ENCODE peak calls at places on chromosomes 16 and 17, in ten cellular contexts. F is endothelial cell, L is NCI-H446 treated with DMSO at 0.1 percent for 48 hours, Z is NT2/D1, U is osteoblast, Y is A549, X is GM03348, M is T-cell, W is tibial artery, O is left kidney. I is an unnamed sample.

GRCh38 chr16:56993204-56993603 is 3.8 kb downstream of the NLRC5 start:
- DNase-seq in O (no peak), Y (no peak), M (no peak), U (no peak), L (no peak), F (no peak), X (no peak), W (no peak), Z (no peak), I (no peak)

GRCh38 chr16:55443434-55443833 is 35.6 kb upstream of the MMP2 start:
- DNase-seq in O (no peak), X (no peak), U (no peak), L (no peak), F (no peak), Z (no peak), Y (no peak), M (no peak), W (no peak), I (no peak)

GRCh38 chr17:35804658-35805192 is 4.6 kb upstream of the TAF15 start:
- DNase-seq in O (peak; percentile 91), F (peak; percentile 55), L (peak; percentile 85), M (no peak), X (peak; percentile 92), Y (peak; percentile 98), U (peak; percentile 98), W (no peak), Z (peak; percentile 68), I (peak; percentile 12)

GRCh38 chr16:17151335-17151734 is 319.4 kb downstream of the XYLT1 start:
- DNase-seq in F (no peak), W (no peak), U (no peak), X (no peak), L (no peak), Y (no peak), M (no peak), O (no peak), Z (no peak), I (no peak)

GRCh38 chr17:28193241-28193640 is 125.8 kb upstream of the TMEM97 start:
- DNase-seq in M (no peak), F (no peak), Z (no peak), O (no peak), L (no peak), W (peak; percentile 69), Y (no peak), U (no peak), X (no peak), I (no peak)

GRCh38 chr16:17519041-17519440 is 48.3 kb upstream of the XYLT1 start:
- DNase-seq in U (no peak), X (peak; percentile 27), Y (no peak), Z (no peak), F (no peak), W (no peak), O (no peak), M (no peak), L (no peak), I (no peak)

GRCh38 chr17:76427457-76428231 is 25.3 kb downstream of the UBE2O start:
- DNase-seq in F (no peak), W (peak; percentile 53), M (no peak), Z (no peak), O (no peak), U (no peak), L (no peak), Y (no peak), X (no peak), I (no peak)

GRCh38 chr16:79618712-79619050 is 18.1 kb upstream of the MAF start:
- DNase-seq in U (no peak), W (no peak), L (no peak), M (no peak), X (no peak), Z (no peak), F (no peak), Y (no peak), O (no peak), I (no peak)

GRCh38 chr16:10078541-10078949 is 103.7 kb downstream of the GRIN2A start:
- DNase-seq in F (peak; percentile 5), U (no peak), X (no peak), W (no peak), O (peak; percentile 54), Z (peak; percentile 63), Y (no peak), M (no peak), L (no peak), I (no peak)

GRCh38 chr16:8044796-8045195 is 545.5 kb downstream of the TMEM114 start:
- DNase-seq in L (no peak), Y (no peak), X (no peak), U (no peak), W (no peak), O (no peak), Z (no peak), M (no peak), F (no peak), I (no peak)

GRCh38 chr16:72807287-72807686 is 240.6 kb downstream of the ZFHX3 start:
- DNase-seq in O (no peak), M (no peak), W (no peak), F (no peak), Z (no peak), X (no peak), L (no peak), Y (no peak), U (no peak), I (no peak)

GRCh38 chr17:81694810-81695209 is 8.4 kb upstream of the MRPL12 start:
- DNase-seq in Z (no peak), L (no peak), W (no peak), Y (no peak), U (no peak), O (no peak), F (no peak), X (no peak), M (no peak), I (no peak)

GRCh38 chr16:66905633-66906539 is 12.8 kb downstream of the CDH16 start:
- DNase-seq in Z (no peak), M (no peak), O (peak; percentile 83), X (no peak), Y (no peak), W (no peak), F (no peak), U (peak; percentile 63), L (no peak), I (no peak)

GRCh38 chr16:30949655-30950515 is 1.0 kb downstream of the ORAI3 start:
- DNase-seq in M (no peak), Y (peak; percentile 19), Z (no peak), W (peak; percentile 93), X (peak; percentile 81), O (peak; percentile 86), F (peak; percentile 56), U (peak; percentile 91), L (no peak), I (no peak)

GRCh38 chr17:43669971-43670644 is 8.4 kb upstream of the MEOX1 start:
- DNase-seq in M (no peak), X (no peak), U (peak; percentile 75), Y (no peak), O (peak; percentile 97), Z (no peak), L (no peak), F (no peak), W (no peak), I (no peak)

GRCh38 chr17:49259663-49260010 is 29.1 kb upstream of the PHOSPHO1 start:
- DNase-seq in W (no peak), F (no peak), L (no peak), Z (no peak), X (no peak), Y (no peak), U (peak; percentile 62), O (no peak), M (no peak), I (no peak)

GRCh38 chr17:82031303-82031884 is at the start of gene RAC3:
- DNase-seq in U (peak; percentile 98), F (no peak), W (no peak), L (no peak), M (no peak), Z (no peak), Y (no peak), X (peak; percentile 72), O (peak; percentile 78), I (no peak)

GRCh38 chr16:30786115-30786935 is 680 bp downstream of the ZNF629 start:
- DNase-seq in Z (no peak), X (peak; percentile 92), U (peak; percentile 100), M (no peak), W (no peak), Y (peak; percentile 68), F (peak; percentile 57), O (peak; percentile 81), L (no peak), I (no peak)

GRCh38 chr16:30893744-30894539 is at the start of gene BCL7C:
- DNase-seq in X (peak; percentile 96), O (peak; percentile 98), F (peak; percentile 97), L (peak; percentile 66), W (peak; percentile 97), Y (peak; percentile 67), U (peak; percentile 98), Z (peak; percentile 76), M (peak; percentile 48), I (peak; percentile 61)

GRCh38 chr17:42329025-42329976 is 41.0 kb downstream of the STAT5A start:
- DNase-seq in Z (peak; percentile 90), U (peak; percentile 86), O (peak; percentile 70), F (no peak), L (no peak), M (no peak), Y (peak; percentile 98), W (no peak), X (peak; percentile 70), I (no peak)

GRCh38 chr17:1147664-1148063 is 32.1 kb downstream of the ABR start:
- DNase-seq in O (peak; percentile 94), L (peak; percentile 8), W (no peak), X (peak; percentile 42), M (no peak), Y (peak; percentile 87), Z (peak; percentile 49), F (peak; percentile 73), U (peak; percentile 96), I (no peak)

GRCh38 chr16:56930516-56931252 is 1.3 kb upstream of the HERPUD1 start:
- DNase-seq in Z (no peak), F (no peak), U (no peak), M (no peak), X (no peak), W (peak; percentile 67), O (peak; percentile 80), Y (no peak), L (no peak), I (no peak)

GRCh38 chr16:49986351-49987124 is 38.5 kb upstream of the CNEP1R1 start:
- DNase-seq in F (no peak), U (no peak), W (no peak), Z (no peak), O (no peak), X (no peak), M (no peak), L (no peak), Y (no peak), I (no peak)

GRCh38 chr17:18380471-18381157 is 3.0 kb downstream of the EVPLL start:
- DNase-seq in O (no peak), Z (no peak), W (no peak), Y (no peak), M (no peak), L (no peak), X (no peak), U (no peak), F (no peak), I (no peak)

GRCh38 chr17:3710951-3711383 is 12.7 kb upstream of the HASPIN start:
- DNase-seq in Y (no peak), U (peak; percentile 69), L (no peak), O (no peak), X (no peak), F (no peak), Z (no peak), W (no peak), M (peak; percentile 43), I (peak; percentile 52)

GRCh38 chr16:87463722-87464690 is 28.8 kb downstream of the ZCCHC14 start:
- DNase-seq in O (no peak), L (no peak), Y (no peak), U (peak; percentile 93), F (peak; percentile 42), Z (no peak), M (peak; percentile 5), X (peak; percentile 71), W (no peak), I (no peak)

GRCh38 chr17:77892469-77893143 is 65.9 kb upstream of the TNRC6C start:
- DNase-seq in L (no peak), X (no peak), Z (peak; percentile 25), U (peak; percentile 82), W (peak; percentile 42), Y (no peak), M (no peak), F (peak; percentile 72), O (peak; percentile 71), I (no peak)

GRCh38 chr16:89122322-89122831 is 28.7 kb downstream of the ACSF3 start:
- DNase-seq in Z (no peak), M (peak; percentile 77), W (no peak), F (no peak), O (peak; percentile 45), L (no peak), X (no peak), U (peak; percentile 81), Y (no peak), I (no peak)

I was measured in NK-92 treated with Interleukin-12 subunit alpha and Interleukin-12 subunit beta, amount 100 ng/mL, for 24 hours.